ENCODE peak calls at places on chromosomes 4 and X, in five cellular contexts. T is CD4-positive, alpha-beta T cell; O is mucosa of descending colon; V is dorsolateral prefrontal cortex; A is Calu3. L is an unnamed sample.

GRCh38 chrX:135340827-135341226 is 31.5 kb downstream of the ETDC start:
- DNase-seq in T (no peak), O (no peak), V (no peak), A (no peak), L (no peak)

GRCh38 chr4:77881460-77882295 is 19.0 kb downstream of the MRPL1 start:
- DNase-seq in T (no peak), O (no peak), V (no peak), A (no peak), L (no peak)

GRCh38 chrX:30580641-30581040 is 3.1 kb upstream of the TASL start:
- DNase-seq in T (no peak), O (no peak), V (no peak), A (no peak), L (no peak)

GRCh38 chrX:51955200-51955599 is 61.8 kb downstream of the MAGED1 start:
- DNase-seq in T (no peak), O (no peak), V (no peak), A (no peak), L (no peak)

GRCh38 chr4:34850426-34850825 is 1393.9 kb downstream of the ARAP2 start:
- DNase-seq in T (no peak), O (no peak), V (no peak), A (no peak), L (no peak)

GRCh38 chr4:26459054-26459755 is 31.1 kb downstream of the CCKAR start:
- DNase-seq in T (no peak), O (no peak), V (no peak), A (peak; percentile 5), L (no peak)

GRCh38 chrX:119489212-119490074 is 21.2 kb downstream of the SLC25A5 start:
- DNase-seq in T (no peak), O (no peak), V (no peak), A (no peak), L (no peak)

GRCh38 chr4:20268028-20268427 is 16.3 kb downstream of the SLIT2 start:
- DNase-seq in T (no peak), O (no peak), V (no peak), A (no peak), L (no peak)

GRCh38 chr4:87071401-87071800 is 136.6 kb downstream of the AFF1 start:
- DNase-seq in T (no peak), O (no peak), V (no peak), A (no peak), L (no peak)

GRCh38 chr4:6962211-6963041 is 52.8 kb downstream of the TBC1D14 start:
- DNase-seq in T (no peak), O (peak; percentile 37), V (no peak), A (no peak), L (no peak)

GRCh38 chr4:87120411-87121162 is 99.8 kb downstream of the KLHL8 start:
- DNase-seq in T (no peak), O (peak; percentile 82), V (peak; percentile 35), A (no peak), L (no peak)

GRCh38 chr4:91116861-91117260 is 989.7 kb downstream of the CCSER1 start:
- DNase-seq in T (no peak), O (no peak), V (no peak), A (no peak), L (no peak)

GRCh38 chrX:30161043-30161442 is 54.3 kb upstream of the MAGEB2 start:
- DNase-seq in T (no peak), O (no peak), V (no peak), A (no peak), L (no peak)

GRCh38 chr4:135240796-135241195 is 1039.2 kb upstream of the PABPC4L start:
- DNase-seq in T (no peak), O (no peak), V (no peak), A (no peak), L (no peak)

GRCh38 chr4:7822858-7823257 is 116.8 kb downstream of the AFAP1 start:
- DNase-seq in T (no peak), O (no peak), V (no peak), A (no peak), L (no peak)

GRCh38 chr4:15234585-15235126 is 193.2 kb upstream of the C1QTNF7 start:
- DNase-seq in T (no peak), O (no peak), V (no peak), A (no peak), L (no peak)

GRCh38 chrX:1244164-1245076 is 24.2 kb upstream of the CSF2RA start:
- DNase-seq in T (no peak), O (no peak), V (no peak), A (peak; percentile 20), L (no peak)

GRCh38 chr4:34279011-34279410 is 1965.3 kb downstream of the ARAP2 start:
- DNase-seq in T (no peak), O (no peak), V (no peak), A (no peak), L (no peak)

GRCh38 chrX:129690435-129690834 is 35.7 kb upstream of the APLN start:
- DNase-seq in T (no peak), O (no peak), V (no peak), A (no peak), L (no peak)

GRCh38 chr4:101599620-101600019 is 190.9 kb upstream of the BANK1 start:
- DNase-seq in T (no peak), O (no peak), V (no peak), A (no peak), L (no peak)

GRCh38 chrX:149760965-149761364 is 12.9 kb upstream of the HSFX1 start:
- DNase-seq in T (no peak), O (no peak), V (no peak), A (no peak), L (no peak)

GRCh38 chrX:71954458-71954857 is 43.8 kb downstream of the NHSL2 start:
- DNase-seq in T (no peak), O (no peak), V (no peak), A (no peak), L (no peak)

GRCh38 chr4:97027989-97028388 is 1115.3 kb downstream of the STPG2 start:
- DNase-seq in T (no peak), O (no peak), V (no peak), A (no peak), L (no peak)

GRCh38 chrX:103329991-103330390 is at the start of gene TCEAL7:
- DNase-seq in T (no peak), O (no peak), V (peak; percentile 74), A (no peak), L (no peak)

GRCh38 chrX:33465137-33465536 is 253.8 kb upstream of the DMD start:
- DNase-seq in T (no peak), O (no peak), V (no peak), A (no peak), L (no peak)
- TF ChIP-seq CTCF in T (no peak), O (no peak), V (no peak), A (no peak), L (no peak)

DNA sequence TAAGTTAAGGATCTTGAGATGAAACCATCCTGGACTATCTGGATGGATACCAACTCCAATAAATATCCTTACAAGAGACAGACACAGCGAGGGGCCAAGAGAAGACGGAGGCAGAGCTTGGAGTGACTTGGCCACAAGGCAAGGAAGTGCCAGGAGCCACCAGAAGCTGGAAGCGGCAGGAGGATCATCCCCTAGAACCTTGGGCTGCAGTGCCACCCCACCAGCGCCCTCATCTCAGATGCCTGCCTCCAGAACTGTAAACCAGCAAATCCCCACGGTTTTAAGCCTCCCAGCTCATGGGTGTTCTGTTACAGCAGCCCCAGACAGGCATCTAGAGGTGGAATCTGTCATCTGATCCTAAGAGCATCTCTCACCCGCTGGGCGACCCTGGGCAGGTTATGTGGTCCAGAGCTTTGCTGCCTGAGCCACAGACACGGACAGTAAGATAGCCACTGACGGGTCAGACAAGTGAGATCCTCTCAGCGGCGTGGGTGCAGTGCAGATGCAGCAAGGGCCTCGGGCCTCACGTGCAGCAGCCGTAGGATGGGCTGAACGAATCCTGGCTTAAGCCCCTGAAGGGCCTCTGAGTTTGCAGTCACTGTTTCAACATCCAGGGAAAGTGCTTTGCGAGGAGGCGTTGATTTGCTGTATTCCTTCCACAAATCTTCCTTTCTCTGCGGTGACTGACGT is 25.1 kb upstream of the MXD4 start:
- DNase-seq in T (no peak), O (no peak), V (no peak), A (no peak), L (no peak)
- TF ChIP-seq CTCF in T (no peak), O (no peak), V (no peak), A (no peak), L (no peak)

GRCh38 chrX:133248177-133248576 is 30.0 kb upstream of the TFDP3 start:
- DNase-seq in T (no peak), O (no peak), V (no peak), A (no peak), L (no peak)

GRCh38 chrX:133250184-133251080 is 32.3 kb upstream of the TFDP3 start:
- DNase-seq in T (no peak), O (no peak), V (no peak), A (no peak), L (no peak)

GRCh38 chrX:133246921-133247320 is 28.8 kb upstream of the TFDP3 start:
- DNase-seq in T (no peak), O (no peak), V (no peak), A (no peak), L (no peak)

GRCh38 chrX:133254666-133255065 is 36.5 kb upstream of the TFDP3 start:
- DNase-seq in T (no peak), O (no peak), V (no peak), A (no peak), L (no peak)

GRCh38 chrX:133249659-133250058 is 31.5 kb upstream of the TFDP3 start:
- DNase-seq in T (no peak), O (no peak), V (no peak), A (no peak), L (no peak)
- TF ChIP-seq CTCF in T (no peak), O (no peak), V (no peak), A (no peak), L (no peak)

DNA sequence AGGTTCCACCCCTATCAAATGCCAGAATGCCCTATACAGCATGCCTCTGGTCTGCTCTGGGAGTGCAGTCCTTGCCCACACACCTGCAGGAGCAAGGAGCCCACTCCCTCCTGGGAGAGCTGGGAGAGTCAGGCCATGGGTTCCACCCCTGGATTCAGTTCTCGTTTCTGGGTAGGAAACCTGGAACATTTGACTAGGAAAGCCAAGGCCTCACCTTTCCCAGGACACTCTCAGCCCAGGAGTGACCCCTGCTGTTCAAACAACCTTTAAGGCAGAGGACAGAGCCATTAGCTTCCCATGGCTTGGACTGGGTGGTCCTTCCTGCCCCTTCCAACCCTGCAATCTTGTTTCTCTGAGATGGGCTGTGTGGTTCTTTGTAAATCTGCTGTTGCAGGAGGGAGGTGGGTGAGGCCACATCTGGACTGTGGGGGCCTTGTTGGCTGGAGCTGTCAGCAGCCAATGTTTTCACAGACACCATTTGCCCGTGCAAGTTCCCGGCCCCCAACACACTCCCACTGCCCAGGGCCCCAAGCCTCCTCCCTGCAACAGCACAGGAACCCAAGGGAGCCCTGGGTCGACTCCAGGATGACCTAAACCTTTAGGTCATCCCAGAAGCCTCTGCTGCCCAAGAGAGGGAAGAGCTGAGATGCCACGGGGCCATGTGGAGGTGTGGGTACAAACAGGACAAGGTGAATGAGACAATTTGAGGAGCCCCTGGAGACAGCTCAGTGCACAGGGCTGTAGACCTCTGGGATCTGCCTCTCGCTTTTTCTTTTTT is 104.4 kb downstream of the PJA1 start:
- DNase-seq in T (no peak), O (peak; percentile 43), V (no peak), A (peak; percentile 53), L (no peak)
- TF ChIP-seq CTCF in T (no peak), O (no peak), V (no peak), A (no peak), L (no peak)

GRCh38 chrX:151734446-151734845 is at the start of gene CNGA2:
- DNase-seq in T (no peak), O (no peak), V (no peak), A (no peak), L (no peak)
- TF ChIP-seq CTCF in T (no peak), O (no peak), V (no peak), A (no peak), L (no peak)

GRCh38 chr4:71941001-71941400 is 90.8 kb upstream of the NPFFR2 start:
- DNase-seq in T (no peak), O (no peak), V (no peak), A (peak; percentile 6), L (no peak)
- TF ChIP-seq CTCF in T (no peak), O (no peak), V (no peak), A (no peak), L (no peak)